ENCODE peak calls at places on chromosomes 4 and X, in six cellular contexts. N is choroid plexus epithelial cell, M is NB4, Y is uterus, F is fibroblast of mammary gland, X is left lung. V is an unnamed sample.

GRCh38 chr4:108762559-108763225 is at the start of gene ETNPPL:
- DNase-seq in N (no peak), M (no peak), Y (no peak), F (no peak), X (peak), V (no peak)

GRCh38 chrX:154058207-154058997 is 38.7 kb upstream of the IRAK1 start:
- DNase-seq in N (no peak), M (no peak), Y (no peak), F (peak), X (no peak), V (no peak)

GRCh38 chrX:140572724-140573123 is 67.9 kb upstream of the SOX3 start:
- DNase-seq in N (peak), M (peak), Y (no peak), F (peak), X (peak), V (peak)

GRCh38 chr4:152778656-152779512 is 646 bp downstream of the TIGD4 start:
- DNase-seq in N (peak), M (peak), Y (no peak), F (peak), X (no peak), V (peak)

GRCh38 chr4:3526456-3526855 is 5.8 kb downstream of the LRPAP1 start:
- DNase-seq in N (no peak), M (no peak), Y (no peak), F (no peak), X (peak), V (no peak)

GRCh38 chr4:121277194-121278105 is 103.4 kb downstream of the QRFPR start:
- DNase-seq in N (no peak), M (peak), Y (no peak), F (peak), X (no peak), V (peak)

GRCh38 chr4:24810016-24810415 is 14.6 kb downstream of the SOD3 start:
- DNase-seq in N (peak), M (no peak), Y (no peak), F (peak), X (no peak), V (peak)

GRCh38 chr4:173466101-173466500 is 63.9 kb downstream of the HAND2 start:
- DNase-seq in N (no peak), M (no peak), Y (no peak), F (no peak), X (no peak), V (no peak)

GRCh38 chr4:149077142-149077541 is 634.9 kb upstream of the NR3C2 start:
- DNase-seq in N (no peak), M (no peak), Y (no peak), F (no peak), X (no peak), V (no peak)

GRCh38 chr4:146072381-146072780 is 103.1 kb upstream of the LSM6 start:
- DNase-seq in N (no peak), M (peak), Y (no peak), F (peak), X (no peak), V (peak)

GRCh38 chrX:45238489-45238888 is 37.8 kb upstream of the DIPK2B start:
- DNase-seq in N (no peak), M (no peak), Y (no peak), F (no peak), X (no peak), V (no peak)

GRCh38 chr4:134243742-134244713 is 42.4 kb upstream of the PABPC4L start:
- DNase-seq in N (no peak), M (no peak), Y (no peak), F (no peak), X (no peak), V (no peak)

GRCh38 chrX:9528498-9528897 is 63.6 kb downstream of the TBL1X start:
- DNase-seq in N (no peak), M (no peak), Y (no peak), F (no peak), X (no peak), V (no peak)

GRCh38 chr4:110270492-110271197 is 72.2 kb upstream of the ELOVL6 start:
- DNase-seq in N (peak), M (peak), Y (no peak), F (peak), X (no peak), V (peak)

GRCh38 chr4:78551420-78552351 is at the start of gene ANXA3:
- DNase-seq in N (no peak), M (peak), Y (no peak), F (no peak), X (peak), V (peak)

GRCh38 chr4:76373919-76374552 is 46.9 kb downstream of the CCDC158 start:
- DNase-seq in N (peak), M (no peak), Y (no peak), F (peak), X (no peak), V (peak)

GRCh38 chr4:17033256-17034245 is 135.1 kb upstream of the LDB2 start:
- DNase-seq in N (peak), M (no peak), Y (peak), F (peak), X (no peak), V (no peak)

GRCh38 chr4:151169223-151169622 is 69.8 kb downstream of the RPS3A start:
- DNase-seq in N (peak), M (no peak), Y (peak), F (peak), X (peak), V (no peak)

GRCh38 chr4:184744251-184744650 is 10.4 kb upstream of the CENPU start:
- DNase-seq in N (no peak), M (no peak), Y (no peak), F (no peak), X (no peak), V (no peak)

GRCh38 chr4:152480356-152480755 is 55.5 kb downstream of the FBXW7 start:
- DNase-seq in N (no peak), M (no peak), Y (no peak), F (no peak), X (no peak), V (no peak)

DNA sequence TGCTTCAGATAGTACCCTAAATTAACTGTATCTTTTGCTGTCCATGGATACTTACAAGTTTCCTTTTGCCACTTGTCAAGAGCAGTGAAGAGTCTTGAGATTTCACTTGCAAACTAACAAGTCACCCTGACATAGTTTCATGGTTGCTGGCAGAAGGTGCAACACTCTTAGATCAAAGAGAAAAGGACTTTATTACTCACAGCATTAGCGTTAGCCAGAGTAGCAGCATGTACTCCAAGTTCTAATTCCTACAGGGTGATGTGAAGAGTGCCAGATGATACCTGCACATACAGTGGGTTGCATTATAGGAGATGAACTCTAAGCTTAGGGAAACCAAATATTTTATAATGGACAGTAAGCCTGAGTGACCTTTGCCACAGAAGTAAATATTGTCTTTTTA is 47.9 kb downstream of the NDST3 start:
- DNase-seq in N (no peak), M (no peak), Y (no peak), F (no peak), X (no peak), V (no peak)
- TF ChIP-seq CTCF in N (no peak), M (no peak), Y (no peak), F (no peak), X (no peak), V (no peak)

GRCh38 chrX:23031600-23031999 is 31.8 kb downstream of the DDX53 start:
- DNase-seq in N (no peak), M (no peak), Y (no peak), F (no peak), X (no peak), V (no peak)
- TF ChIP-seq CTCF in N (no peak), M (no peak), Y (no peak), F (no peak), X (no peak), V (no peak)

GRCh38 chr4:11625206-11625605 is 196.5 kb upstream of the HS3ST1 start:
- DNase-seq in N (no peak), M (no peak), Y (no peak), F (no peak), X (no peak), V (no peak)

GRCh38 chr4:11626046-11626445 is 197.4 kb upstream of the HS3ST1 start:
- DNase-seq in N (no peak), M (no peak), Y (no peak), F (no peak), X (no peak), V (peak)

GRCh38 chr4:11624370-11624769 is 195.7 kb upstream of the HS3ST1 start:
- DNase-seq in N (no peak), M (no peak), Y (no peak), F (no peak), X (no peak), V (peak)

GRCh38 chr4:11622961-11623725 is 194.4 kb upstream of the HS3ST1 start:
- DNase-seq in N (no peak), M (no peak), Y (no peak), F (no peak), X (no peak), V (peak)

DNA sequence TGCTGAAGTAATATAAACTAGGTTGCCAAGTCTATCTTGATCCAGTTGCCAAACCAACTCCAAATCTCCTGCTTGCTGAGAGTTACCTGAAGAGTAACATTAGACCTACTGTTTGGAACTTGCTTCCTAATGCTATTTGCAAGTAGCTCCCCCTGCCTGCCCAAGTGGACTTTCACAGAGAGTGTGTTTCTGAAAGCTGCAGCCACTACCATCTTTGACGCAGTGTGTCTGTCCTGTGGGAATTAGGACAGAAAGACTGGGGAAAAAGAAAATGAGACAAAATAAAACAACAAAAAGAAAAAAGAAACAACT is 195.0 kb upstream of the HS3ST1 start:
- DNase-seq in N (peak), M (peak), Y (no peak), F (no peak), X (peak), V (peak)
- TF ChIP-seq CTCF in N (peak), M (peak), Y (peak), F (peak), X (no peak), V (peak)

DNA sequence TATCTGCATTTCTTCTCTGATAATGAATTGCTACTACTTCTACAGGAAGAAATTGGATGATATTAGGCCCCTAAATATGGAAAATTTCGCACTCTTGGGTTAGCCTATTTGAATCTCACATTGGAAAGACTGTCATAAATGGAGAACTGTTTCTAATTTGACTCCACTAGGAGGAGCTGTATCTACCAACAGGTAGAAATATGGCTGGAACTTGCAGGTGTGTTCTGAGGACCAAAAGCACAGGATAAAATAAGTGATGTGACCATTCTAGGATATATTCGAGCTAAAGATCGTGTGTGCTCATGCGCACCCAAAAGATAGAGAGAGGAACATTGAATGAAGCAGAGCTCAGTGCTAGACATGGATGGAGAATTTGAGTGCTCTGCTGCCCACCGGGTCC is 4.8 kb upstream of the NKAP start:
- DNase-seq in N (peak), M (no peak), Y (no peak), F (no peak), X (no peak), V (peak)
- TF ChIP-seq CTCF in N (peak), M (no peak), Y (no peak), F (peak), X (no peak), V (no peak)

DNA sequence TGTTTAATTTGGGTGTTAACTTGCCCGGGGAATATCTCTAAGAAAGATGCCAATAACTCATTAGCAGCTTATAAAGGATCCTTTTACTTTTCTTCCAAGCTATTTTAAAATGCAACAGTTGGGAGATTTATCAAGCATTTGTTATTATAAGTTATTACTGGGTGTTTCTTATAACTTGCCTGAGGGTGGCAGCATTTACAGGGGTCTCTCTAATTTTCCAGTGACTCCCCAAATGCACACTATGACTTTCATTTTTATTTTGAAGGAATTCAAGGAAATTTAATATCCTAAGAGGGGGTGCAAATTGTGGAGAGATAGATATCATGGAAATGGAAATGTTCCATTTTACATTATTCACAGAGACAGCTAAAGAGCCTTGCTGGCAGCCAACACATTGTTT is 138.0 kb downstream of the PDGFRA start:
- DNase-seq in N (peak), M (no peak), Y (no peak), F (no peak), X (no peak), V (no peak)
- TF ChIP-seq CTCF in N (peak), M (no peak), Y (no peak), F (peak), X (no peak), V (no peak)

GRCh38 chrX:37825225-37825842 is 22.0 kb downstream of the DYNLT3 start:
- DNase-seq in N (peak), M (peak), Y (peak), F (peak), X (no peak), V (peak)
- TF ChIP-seq CTCF in N (peak), M (peak), Y (peak), F (peak), X (peak), V (peak)